ENCODE peak calls at places on chromosomes 3 and 15, in ten cellular contexts. I, Y, S, T, L, E, W, J, R and H are unnamed samples.
A peak's percentile ranks its signal among the peaks of the same experiment; 100 is the strongest.

GRCh38 chr3:189249987-189250386 is 78.2 kb downstream of the TPRG1 start:
- DNase-seq in S (no peak), T (no peak), Y (no peak), J (no peak), R (no peak), I (no peak), L (no peak), E (no peak), W (no peak), H (no peak)

GRCh38 chr3:163043074-163043473 is 1546.5 kb downstream of the OTOL1 start:
- DNase-seq in W (no peak), T (no peak), I (no peak), S (no peak), Y (peak; percentile 11), R (no peak), E (no peak), J (peak; percentile 25), L (no peak), H (no peak)

GRCh38 chr15:38226867-38227266 is 25.8 kb upstream of the SPRED1 start:
- DNase-seq in E (peak; percentile 71), T (peak; percentile 52), W (peak; percentile 23), Y (peak; percentile 76), L (no peak), I (no peak), R (peak; percentile 66), S (no peak), J (peak; percentile 59), H (no peak)

GRCh38 chr15:78085928-78086327 is 6.4 kb upstream of the SH2D7 start:
- DNase-seq in J (no peak), R (no peak), T (no peak), L (no peak), W (no peak), S (no peak), I (no peak), E (no peak), Y (no peak), H (no peak)

GRCh38 chr3:187678869-187679268 is 8.7 kb upstream of the SST start:
- DNase-seq in E (peak; percentile 13), L (peak; percentile 70), T (peak; percentile 37), J (peak; percentile 41), W (peak; percentile 34), S (no peak), I (peak; percentile 71), Y (peak; percentile 47), R (peak; percentile 64), H (peak; percentile 59)

GRCh38 chr3:60384352-60384751 is 866.9 kb downstream of the FHIT start:
- DNase-seq in I (no peak), S (no peak), R (no peak), Y (no peak), W (no peak), L (no peak), T (no peak), J (no peak), E (no peak), H (no peak)

GRCh38 chr3:10274601-10275000 is 18.1 kb downstream of the GHRL start:
- DNase-seq in J (no peak), T (no peak), W (no peak), Y (no peak), R (no peak), S (no peak), L (no peak), E (no peak), I (no peak), H (no peak)

GRCh38 chr15:70670680-70671079 is 92.7 kb downstream of the UACA start:
- DNase-seq in W (no peak), R (no peak), S (no peak), J (no peak), I (no peak), E (no peak), Y (no peak), L (no peak), T (no peak), H (no peak)

GRCh38 chr3:175861916-175862315 is 1002.8 kb downstream of the NAALADL2 start:
- DNase-seq in W (no peak), S (no peak), R (no peak), L (no peak), J (no peak), T (no peak), Y (no peak), I (no peak), E (no peak), H (no peak)

DNA sequence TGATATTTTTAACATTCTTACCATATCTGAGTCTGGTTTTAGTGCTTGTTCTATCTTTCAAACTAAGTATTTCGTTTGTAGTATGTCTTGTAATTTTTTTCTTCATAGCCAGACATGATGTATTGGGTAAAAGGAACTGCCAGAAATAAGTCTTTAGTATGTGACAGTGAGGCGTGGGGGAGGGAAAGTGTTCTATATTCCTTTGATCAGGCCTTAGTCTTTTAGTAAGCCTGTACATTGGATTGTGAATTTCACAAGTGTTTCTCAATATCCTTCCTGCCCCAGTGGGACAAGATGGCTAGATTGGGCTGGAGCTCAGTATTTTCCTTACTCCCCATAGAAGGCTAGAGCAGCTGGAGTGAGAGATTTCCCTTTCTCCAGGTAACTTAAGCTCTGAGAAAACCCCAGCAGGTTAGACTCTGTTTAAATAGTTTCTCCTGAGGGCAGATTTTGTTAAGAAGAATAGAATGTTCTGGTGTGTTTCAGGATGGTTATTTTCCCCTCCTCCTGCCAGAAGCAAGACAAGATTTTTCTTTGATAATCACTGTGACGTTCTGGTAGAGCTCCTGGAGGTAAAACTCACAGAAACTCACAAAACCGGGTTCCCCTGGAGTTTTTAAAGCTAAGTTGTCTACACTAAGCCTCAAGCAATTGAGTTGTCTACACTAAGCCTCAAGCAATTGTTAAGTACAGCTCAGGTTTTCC is 140.7 kb upstream of the ARPP21 start:
- DNase-seq in T (no peak), R (no peak), Y (no peak), W (no peak), L (no peak), I (no peak), S (no peak), J (no peak), E (no peak), H (no peak)
- TF ChIP-seq EP300 in T (no peak), R (no peak), Y (no peak), W (no peak), L (no peak), I (no peak), S (no peak), J (no peak), E (no peak), H (no peak)

DNA sequence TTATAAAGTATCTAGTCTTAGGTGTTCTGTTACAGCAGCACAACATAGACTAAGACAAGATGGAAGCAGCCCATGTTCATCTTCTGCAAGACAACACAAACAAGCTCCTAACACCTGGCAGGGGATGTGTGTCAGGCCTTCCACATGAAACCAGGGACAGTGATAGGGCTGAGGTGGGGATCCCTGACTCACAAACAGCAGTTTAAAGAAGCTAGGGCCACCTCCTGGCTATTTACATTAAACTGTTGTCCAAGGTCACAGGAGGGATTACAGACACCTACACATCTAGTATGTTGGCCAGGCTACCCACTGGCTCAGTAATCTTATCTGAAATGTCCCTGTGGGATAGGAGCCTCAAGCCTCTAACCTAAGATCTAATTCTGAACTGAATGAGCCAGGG is 211.3 kb downstream of the MINAR1 start:
- DNase-seq in E (no peak), I (no peak), J (no peak), R (no peak), Y (no peak), S (no peak), T (no peak), W (no peak), L (no peak), H (no peak)
- TF ChIP-seq EP300 in E (no peak), I (no peak), J (no peak), R (no peak), Y (no peak), S (no peak), T (no peak), W (no peak), L (no peak), H (no peak)

GRCh38 chr3:8603115-8603710 is 41.4 kb downstream of the SSUH2 start:
- DNase-seq in L (no peak), J (no peak), S (no peak), Y (no peak), W (no peak), E (no peak), R (no peak), I (peak; percentile 22), T (peak; percentile 47), H (no peak)
- TF ChIP-seq EP300 in L (no peak), J (no peak), S (no peak), Y (no peak), W (no peak), E (no peak), R (no peak), I (no peak), T (no peak), H (no peak)

GRCh38 chr15:57655087-57655486 is 51.4 kb upstream of the POLR2M start:
- DNase-seq in W (no peak), Y (no peak), J (peak; percentile 12), S (no peak), T (no peak), L (peak; percentile 55), I (no peak), E (no peak), R (no peak), H (no peak)
- TF ChIP-seq EP300 in W (no peak), Y (no peak), J (no peak), S (no peak), T (no peak), L (no peak), I (no peak), E (no peak), R (no peak), H (no peak)

DNA sequence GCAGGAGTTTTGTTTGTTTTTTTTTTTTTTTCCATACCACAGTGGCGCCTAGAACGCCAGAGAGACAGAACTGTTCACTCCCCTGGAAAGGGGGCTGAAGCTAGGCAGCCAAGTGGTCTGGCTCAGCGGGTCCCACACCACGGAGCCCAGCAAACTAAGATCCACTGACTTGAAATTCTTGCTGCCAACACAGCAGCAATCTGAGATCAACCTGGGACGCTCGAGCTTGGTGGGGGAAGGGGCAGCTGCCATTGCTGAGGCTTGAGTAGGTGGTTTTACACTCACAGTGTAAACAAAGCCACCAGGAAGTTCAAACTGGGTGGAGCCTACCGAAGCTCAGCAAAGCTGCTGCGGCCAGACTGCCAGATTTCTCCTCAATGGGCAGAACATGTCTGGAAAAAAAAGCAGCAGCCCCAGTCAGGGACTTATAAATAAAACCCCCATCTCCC is 29.8 kb downstream of the SPICE1 start:
- DNase-seq in I (no peak), L (no peak), T (peak; percentile 32), R (no peak), W (no peak), J (peak; percentile 53), E (peak; percentile 6), Y (no peak), S (no peak), H (no peak)
- TF ChIP-seq EP300 in I (no peak), L (no peak), T (no peak), R (no peak), W (no peak), J (no peak), E (no peak), Y (no peak), S (no peak), H (no peak)